ENCODE peak calls at places on chromosomes 1 and 21, in eight cellular contexts. J is fibroblast of the aortic adventitia, Y is endothelial cell, P is left lung, T is GM13976, G is chondrocyte, O is vagina, E is thyroid gland. C is an unnamed sample.

GRCh38 chr1:66692681-66693080 is 59.6 kb upstream of the DYNLT5 start:
- DNase-seq in O (no peak), T (no peak), Y (no peak), E (no peak), J (no peak), G (no peak), P (no peak), C (no peak)

GRCh38 chr1:94698341-94698740 is 121.8 kb upstream of the SLC44A3 start:
- DNase-seq in J (no peak), T (no peak), P (no peak), G (no peak), E (no peak), Y (no peak), O (no peak), C (no peak)

GRCh38 chr1:150259758-150260669 is 2.4 kb downstream of the CA14 start:
- DNase-seq in P (no peak), O (no peak), G (no peak), Y (peak), T (no peak), E (peak), J (no peak), C (no peak)

GRCh38 chr1:225694151-225694603 is 41.3 kb upstream of the ENAH start:
- DNase-seq in G (no peak), T (no peak), J (peak), O (no peak), E (no peak), Y (no peak), P (no peak), C (no peak)

GRCh38 chr1:21318714-21319159 is 28.5 kb upstream of the ECE1 start:
- DNase-seq in J (peak), E (peak), G (no peak), O (no peak), P (no peak), Y (no peak), T (no peak), C (no peak)

GRCh38 chr1:228064296-228064695 is 18.2 kb upstream of the ARF1 start:
- DNase-seq in G (no peak), O (no peak), J (no peak), P (peak), Y (no peak), T (no peak), E (no peak), C (no peak)

GRCh38 chr21:38221594-38221993 is 35.2 kb upstream of the KCNJ15 start:
- DNase-seq in G (no peak), P (no peak), Y (no peak), E (no peak), O (no peak), J (peak), T (no peak), C (no peak)

GRCh38 chr1:12053752-12054548 is 9.2 kb upstream of the TNFRSF8 start:
- DNase-seq in J (peak), G (no peak), Y (no peak), T (peak), P (no peak), E (no peak), O (no peak), C (no peak)

GRCh38 chr1:46131727-46132528 is 501 bp downstream of the PIK3R3 start:
- DNase-seq in O (no peak), E (peak), Y (no peak), G (no peak), P (no peak), J (peak), T (no peak), C (peak)

GRCh38 chr1:164735315-164736052 is 176.5 kb downstream of the PBX1 start:
- DNase-seq in O (no peak), Y (no peak), J (peak), E (no peak), P (no peak), G (no peak), T (no peak), C (no peak)

GRCh38 chr1:32028746-32029145 is 15.1 kb downstream of the KHDRBS1 start:
- DNase-seq in P (no peak), Y (no peak), T (no peak), J (no peak), E (no peak), G (no peak), O (no peak), C (no peak)

GRCh38 chr1:1285618-1286311 is 5.5 kb downstream of the SCNN1D start:
- DNase-seq in E (no peak), J (no peak), P (peak), O (no peak), Y (no peak), G (no peak), T (no peak), C (no peak)

GRCh38 chr21:25670726-25671125 is 31.7 kb downstream of the JAM2 start:
- DNase-seq in J (peak), Y (no peak), O (no peak), P (no peak), T (no peak), G (no peak), E (no peak), C (no peak)

GRCh38 chr1:227723474-227723873 is 11.6 kb downstream of the JMJD4 start:
- DNase-seq in J (no peak), Y (no peak), O (no peak), E (no peak), T (no peak), G (no peak), P (no peak), C (no peak)

GRCh38 chr1:41236781-41237180 is 5.3 kb downstream of the SCMH1 start:
- DNase-seq in T (no peak), J (no peak), O (no peak), E (no peak), Y (no peak), G (no peak), P (no peak), C (no peak)

GRCh38 chr1:67582625-67583461 is 102.2 kb upstream of the GADD45A start:
- DNase-seq in J (no peak), P (no peak), O (no peak), G (no peak), Y (no peak), T (no peak), E (no peak), C (no peak)

GRCh38 chr1:162175393-162175792 is 105.9 kb downstream of the NOS1AP start:
- DNase-seq in J (no peak), T (no peak), O (no peak), E (no peak), Y (peak), G (no peak), P (no peak), C (no peak)

GRCh38 chr21:31720330-31720729 is 11.6 kb downstream of the SCAF4 start:
- DNase-seq in E (no peak), O (no peak), G (no peak), T (no peak), J (no peak), P (no peak), Y (no peak), C (no peak)

GRCh38 chr1:246160905-246161304 is 346.2 kb downstream of the SMYD3 start:
- DNase-seq in G (no peak), T (no peak), Y (no peak), P (peak), O (no peak), J (no peak), E (peak), C (no peak)

GRCh38 chr1:229535226-229535625 is 23.3 kb downstream of the ABCB10 start:
- DNase-seq in J (no peak), Y (no peak), P (no peak), O (no peak), E (no peak), G (no peak), T (no peak), C (no peak)

GRCh38 chr1:233627376-233627775 is 13.5 kb downstream of the KCNK1 start:
- DNase-seq in T (no peak), E (no peak), G (no peak), Y (no peak), J (no peak), O (no peak), P (no peak), C (no peak)

GRCh38 chr1:38941527-38942019 is at the start of gene RHBDL2:
- DNase-seq in P (peak), Y (no peak), J (peak), O (no peak), T (no peak), E (peak), G (no peak), C (no peak)

GRCh38 chr1:24966724-24967346 is 36.8 kb upstream of the RUNX3 start:
- DNase-seq in G (no peak), E (no peak), T (peak), P (no peak), Y (no peak), O (no peak), J (peak), C (no peak)

GRCh38 chr1:89548486-89548857 is 23.8 kb downstream of the LRRC8B start:
- DNase-seq in O (no peak), G (no peak), T (no peak), P (no peak), J (no peak), E (no peak), Y (no peak), C (no peak)

GRCh38 chr21:45424854-45425795 is 20.2 kb downstream of the COL18A1 start:
- DNase-seq in P (peak), E (no peak), O (no peak), Y (no peak), J (no peak), T (no peak), G (no peak), C (no peak)

GRCh38 chr1:170776147-170776734 is 112.3 kb downstream of the PRRX1 start:
- DNase-seq in P (no peak), G (no peak), T (no peak), Y (no peak), O (no peak), J (no peak), E (no peak), C (no peak)

GRCh38 chr1:116763787-116764465 is 9.7 kb downstream of the CD2 start:
- DNase-seq in E (peak), O (no peak), T (no peak), G (no peak), Y (peak), P (no peak), J (no peak), C (no peak)

GRCh38 chr1:45820797-45821196 is 17.4 kb downstream of the MAST2 start:
- DNase-seq in J (no peak), Y (no peak), O (no peak), T (no peak), E (no peak), P (no peak), G (no peak), C (no peak)

GRCh38 chr1:160534823-160535605 is 12.0 kb upstream of the SLAMF6 start:
- DNase-seq in P (no peak), T (no peak), O (no peak), Y (no peak), J (no peak), E (no peak), G (no peak), C (no peak)

GRCh38 chr1:6105763-6106162 is 60.1 kb downstream of the KCNAB2 start:
- DNase-seq in J (no peak), Y (no peak), O (no peak), G (peak), P (peak), E (no peak), T (no peak), C (no peak)

GRCh38 chr1:51506537-51506936 is 12.5 kb downstream of the EPS15 start:
- DNase-seq in T (no peak), E (peak), P (no peak), G (no peak), J (peak), O (no peak), Y (no peak), C (no peak)

GRCh38 chr1:248775496-248775895 is 19.9 kb upstream of the LYPD8 start:
- DNase-seq in P (no peak), E (no peak), T (no peak), Y (no peak), G (no peak), O (no peak), J (no peak), C (no peak)

GRCh38 chr1:205477759-205478247 is 22.0 kb upstream of the BLACAT1 start:
- DNase-seq in O (no peak), J (peak), E (peak), Y (no peak), T (no peak), P (no peak), G (no peak), C (no peak)

GRCh38 chr1:160050619-160051018 is 18.8 kb upstream of the PIGM start:
- DNase-seq in J (no peak), G (no peak), P (no peak), E (no peak), T (no peak), O (no peak), Y (no peak), C (no peak)

GRCh38 chr1:39845569-39846566 is 37.4 kb downstream of the TRIT1 start:
- DNase-seq in T (peak), O (no peak), Y (peak), J (peak), P (peak), E (peak), G (no peak), C (peak)

GRCh38 chr1:169133801-169134558 is 27.5 kb downstream of the ATP1B1 start:
- DNase-seq in T (no peak), J (peak), G (no peak), P (no peak), E (no peak), O (no peak), Y (no peak), C (no peak)

GRCh38 chr1:2003564-2004131 is at the start of gene CFAP74:
- DNase-seq in J (peak), Y (peak), P (peak), E (peak), G (peak), T (no peak), O (no peak), C (no peak)

GRCh38 chr1:172941945-172942344 is 108.8 kb downstream of the TNFSF18 start:
- DNase-seq in P (no peak), E (no peak), J (no peak), Y (no peak), T (no peak), G (no peak), O (no peak), C (no peak)

GRCh38 chr21:37155216-37155615 is 82.2 kb downstream of the TTC3 start:
- DNase-seq in T (no peak), O (no peak), E (no peak), G (no peak), J (peak), Y (no peak), P (no peak), C (no peak)
- TF ChIP-seq CTCF in T (no peak), O (no peak), E (no peak), G (peak), J (no peak), Y (no peak), P (no peak), C (no peak)

GRCh38 chr1:59292557-59292956 is 4.3 kb upstream of the FGGY start:
- DNase-seq in O (no peak), T (peak), J (peak), Y (no peak), P (no peak), G (no peak), E (no peak), C (no peak)
- TF ChIP-seq CTCF in O (no peak), T (no peak), J (no peak), Y (no peak), P (no peak), G (no peak), E (no peak), C (no peak)

DNA sequence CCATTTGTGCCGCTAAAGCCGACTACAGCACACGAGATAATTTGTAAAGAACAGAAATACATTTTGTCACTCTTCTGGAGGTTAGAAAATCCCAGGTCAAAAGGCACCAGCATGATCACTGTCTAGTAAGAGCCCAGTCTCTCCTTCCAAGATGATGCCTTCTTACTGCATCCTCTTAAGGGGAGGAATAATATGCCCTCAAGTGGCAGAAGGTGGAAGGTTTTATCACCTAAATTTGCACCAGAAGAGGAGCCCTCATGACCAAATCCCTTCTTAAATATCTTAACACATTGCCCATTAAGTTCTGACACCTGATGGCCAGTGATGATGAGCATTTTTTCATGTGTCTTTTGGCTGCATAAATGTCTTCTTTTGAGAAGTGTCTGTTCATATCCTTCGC is 326.7 kb upstream of the RGS18 start:
- DNase-seq in T (no peak), P (no peak), O (no peak), Y (no peak), E (no peak), G (no peak), J (peak), C (no peak)
- TF ChIP-seq CTCF in T (no peak), P (no peak), O (no peak), Y (no peak), E (no peak), G (peak), J (no peak), C (no peak)

DNA sequence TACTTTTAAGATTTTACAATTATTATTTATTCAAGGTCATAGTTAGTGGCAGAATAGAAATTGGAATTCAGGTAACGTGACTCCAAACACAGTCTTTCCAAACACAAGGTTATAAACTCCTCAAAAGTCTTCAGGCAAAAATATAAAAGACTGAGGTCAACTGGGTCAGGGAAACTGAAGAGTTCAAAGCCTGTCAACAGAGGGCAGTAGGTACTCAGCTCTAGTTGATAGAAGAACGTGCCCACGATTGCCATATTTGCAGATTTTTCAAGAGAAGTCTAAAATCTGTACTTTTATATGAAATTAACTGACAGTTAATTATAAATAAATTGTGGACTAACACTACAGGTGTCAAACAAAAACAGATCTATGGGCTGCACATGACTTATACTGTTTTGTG is 135.0 kb downstream of the LHX4 start:
- DNase-seq in G (no peak), P (no peak), Y (peak), O (no peak), J (no peak), T (no peak), E (no peak), C (no peak)
- TF ChIP-seq CTCF in G (no peak), P (no peak), Y (peak), O (no peak), J (no peak), T (peak), E (no peak), C (no peak)

DNA sequence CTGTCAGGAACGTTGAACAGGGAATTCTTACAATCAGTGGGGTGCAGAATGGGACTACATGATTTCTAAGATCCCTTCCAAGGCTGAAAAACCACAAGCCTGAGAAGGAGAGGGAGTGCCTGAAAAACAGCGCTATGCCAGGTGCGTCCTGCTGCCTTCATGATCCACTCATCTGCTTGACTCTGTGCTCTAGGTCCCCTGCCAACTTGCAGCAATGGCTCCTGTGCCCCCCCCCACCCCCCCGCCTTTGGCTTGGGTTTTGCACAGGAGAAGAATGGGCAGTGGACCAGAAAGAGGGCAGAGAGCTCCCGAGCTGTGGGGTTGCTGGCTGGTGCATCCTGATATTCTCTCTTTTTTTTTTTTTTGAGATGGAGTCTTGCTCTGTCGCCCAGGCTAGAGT is 5.9 kb downstream of the SLC2A7 start:
- DNase-seq in P (no peak), J (no peak), T (no peak), Y (no peak), O (no peak), G (no peak), E (peak), C (no peak)
- TF ChIP-seq CTCF in P (no peak), J (no peak), T (no peak), Y (no peak), O (no peak), G (no peak), E (no peak), C (no peak)

GRCh38 chr21:34364921-34365320 is 1.1 kb downstream of the KCNE2 start:
- DNase-seq in Y (no peak), P (no peak), G (no peak), J (no peak), T (no peak), E (no peak), O (no peak), C (no peak)

GRCh38 chr21:34360488-34361241 is 3.1 kb upstream of the KCNE2 start:
- DNase-seq in O (no peak), E (no peak), Y (no peak), J (no peak), T (no peak), G (no peak), P (no peak), C (no peak)

GRCh38 chr21:34363733-34364132 is at the start of gene KCNE2:
- DNase-seq in T (no peak), P (no peak), Y (no peak), J (no peak), O (no peak), E (no peak), G (no peak), C (no peak)

GRCh38 chr21:34362670-34363069 is 1.1 kb upstream of the KCNE2 start:
- DNase-seq in J (no peak), G (no peak), O (no peak), Y (no peak), P (no peak), T (no peak), E (no peak), C (no peak)

GRCh38 chr21:34362136-34362444 is 1.7 kb upstream of the KCNE2 start:
- DNase-seq in Y (no peak), O (no peak), J (no peak), G (no peak), E (no peak), P (no peak), T (no peak), C (no peak)
- TF ChIP-seq CTCF in Y (peak), O (no peak), J (no peak), G (peak), E (no peak), P (peak), T (no peak), C (no peak)

DNA sequence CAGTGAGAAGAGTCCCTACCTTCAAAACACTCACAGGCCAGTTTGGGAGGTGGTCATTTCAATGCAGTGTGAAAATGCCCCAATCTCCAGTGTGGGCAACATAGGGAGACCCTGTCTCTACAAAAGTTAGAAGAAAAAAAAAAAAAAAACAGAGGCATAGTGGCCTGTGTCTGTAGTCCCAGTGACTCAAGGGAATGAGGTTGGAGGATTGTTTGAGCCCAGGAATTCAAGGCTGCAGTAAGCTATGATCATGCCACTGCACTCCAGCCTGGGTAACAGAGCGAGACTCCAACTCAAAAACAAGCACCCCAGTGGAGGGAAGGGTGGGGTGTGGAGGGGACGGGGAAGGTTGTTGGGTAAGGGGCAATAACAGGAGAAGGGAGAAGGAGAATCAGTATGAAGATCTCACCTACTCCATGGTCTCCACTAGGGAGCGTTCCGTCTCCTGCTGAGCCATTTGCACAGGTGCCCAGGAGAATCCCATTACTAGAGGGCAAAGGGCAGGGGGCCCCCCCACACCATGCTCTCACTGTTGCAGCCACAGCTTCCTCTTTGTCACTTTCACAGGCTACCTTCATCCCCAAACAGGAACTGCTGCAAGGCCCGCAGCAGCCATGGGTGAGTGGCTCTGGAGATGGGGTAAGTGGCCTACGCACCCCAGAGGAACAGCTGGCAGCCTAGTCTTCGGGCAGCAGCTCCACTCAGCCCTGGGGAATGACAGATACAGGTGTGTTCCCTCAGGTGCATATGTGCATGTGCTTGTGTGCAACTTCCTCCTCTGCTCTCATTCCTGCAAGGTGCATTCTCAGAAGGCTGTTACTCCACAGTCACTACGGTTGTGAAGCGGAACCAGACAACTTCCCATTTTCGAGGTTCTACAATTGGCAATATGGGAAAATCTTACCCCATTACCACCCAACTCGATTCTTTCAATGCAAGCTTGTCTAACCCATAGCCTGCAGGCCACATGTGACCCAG is 87.9 kb upstream of the LYST start:
- DNase-seq in Y (no peak), E (peak), T (peak), G (no peak), O (no peak), P (peak), J (no peak), C (peak)
- TF ChIP-seq CTCF in Y (no peak), E (no peak), T (no peak), G (no peak), O (no peak), P (no peak), J (no peak), C (no peak)